ENCODE peak calls at places on chromosomes 11 and 22, in four cellular contexts. E, W, M and B are unnamed samples.

GRCh38 chr11:116373107-116373506 is 399.7 kb downstream of the BUD13 start:
- DNase-seq in W (no peak), M (no peak), E (no peak), B (no peak)

GRCh38 chr11:118625036-118625690 is 17.7 kb downstream of the PHLDB1 start:
- DNase-seq in E (no peak), W (no peak), M (no peak), B (no peak)

GRCh38 chr11:65417702-65418430 is 4.7 kb upstream of the NEAT1 start:
- DNase-seq in M (peak; percentile 73), W (peak; percentile 41), E (no peak), B (no peak)

GRCh38 chr11:109015283-109015682 is 350.4 kb downstream of the DDX10 start:
- DNase-seq in M (no peak), E (no peak), W (no peak), B (no peak)

GRCh38 chr11:38791346-38791961 is 2193.4 kb upstream of the RAG2 start:
- DNase-seq in M (peak; percentile 59), E (no peak), W (peak; percentile 57), B (no peak)

GRCh38 chr11:96035744-96036087 is 111.8 kb upstream of the MTMR2 start:
- DNase-seq in M (no peak), W (no peak), E (no peak), B (no peak)

GRCh38 chr11:102138677-102139076 is 28.4 kb downstream of the YAP1 start:
- DNase-seq in W (no peak), E (no peak), M (no peak), B (no peak)

GRCh38 chr11:25734592-25735211 is 597.2 kb upstream of the ANO3 start:
- DNase-seq in W (peak; percentile 12), E (no peak), M (no peak), B (no peak)

GRCh38 chr22:29128891-29129643 is 56.2 kb downstream of the KREMEN1 start:
- DNase-seq in M (no peak), W (no peak), E (no peak), B (no peak)

GRCh38 chr11:95715777-95716241 is 73.8 kb downstream of the FAM76B start:
- DNase-seq in W (no peak), E (peak; percentile 89), M (no peak), B (no peak)

GRCh38 chr22:24289138-24289537 is 18.5 kb downstream of the SPECC1L start:
- DNase-seq in M (no peak), W (no peak), E (no peak), B (no peak)

GRCh38 chr22:48575567-48576332 is 1251.9 kb downstream of the BRD1 start:
- DNase-seq in W (peak; percentile 50), M (no peak), E (no peak), B (no peak)
- TF ChIP-seq NRF1 in W (no peak), M (no peak), E (no peak), B (no peak)

DNA sequence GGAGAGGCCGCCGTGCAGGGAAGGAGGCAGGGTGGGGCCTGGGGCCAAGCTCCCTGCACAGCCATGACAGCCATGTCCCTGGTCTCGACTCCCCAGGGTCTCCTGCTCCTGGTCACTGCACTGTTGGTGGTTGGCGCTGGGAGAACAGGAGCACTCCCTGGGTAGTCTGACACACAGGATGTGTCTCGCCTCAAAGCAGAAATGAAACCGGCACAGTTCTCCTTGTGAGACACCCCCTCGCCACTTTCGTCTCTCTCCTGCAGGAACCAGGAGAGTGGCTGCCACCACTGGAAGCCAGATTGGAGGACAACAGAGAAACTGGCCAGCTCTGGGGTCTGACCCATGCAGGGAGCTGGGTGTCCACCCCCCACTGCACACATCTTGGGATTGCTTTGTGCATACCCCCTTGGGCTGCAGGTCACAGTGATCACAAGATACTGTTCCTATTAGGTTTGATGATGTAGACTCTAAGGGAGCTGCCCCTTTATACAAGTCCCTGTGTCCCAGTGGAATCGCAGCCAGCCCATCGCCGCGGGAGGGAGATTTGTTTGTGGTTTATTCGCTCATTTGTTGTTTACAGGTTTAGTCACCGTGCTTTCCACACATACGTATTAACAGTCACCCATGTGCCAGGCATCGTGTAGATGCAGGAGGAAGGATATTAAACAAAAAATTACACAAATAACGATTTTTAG is 27.0 kb upstream of the YWHAH start:
- DNase-seq in E (peak; percentile 24), M (no peak), W (no peak), B (no peak)
- TF ChIP-seq NRF1 in E (no peak), M (no peak), W (no peak), B (no peak)

GRCh38 chr11:3135491-3136440 is 29.3 kb downstream of the OSBPL5 start:
- DNase-seq in W (no peak), E (no peak), M (no peak), B (no peak)
- TF ChIP-seq NRF1 in W (no peak), E (no peak), M (no peak), B (no peak)

DNA sequence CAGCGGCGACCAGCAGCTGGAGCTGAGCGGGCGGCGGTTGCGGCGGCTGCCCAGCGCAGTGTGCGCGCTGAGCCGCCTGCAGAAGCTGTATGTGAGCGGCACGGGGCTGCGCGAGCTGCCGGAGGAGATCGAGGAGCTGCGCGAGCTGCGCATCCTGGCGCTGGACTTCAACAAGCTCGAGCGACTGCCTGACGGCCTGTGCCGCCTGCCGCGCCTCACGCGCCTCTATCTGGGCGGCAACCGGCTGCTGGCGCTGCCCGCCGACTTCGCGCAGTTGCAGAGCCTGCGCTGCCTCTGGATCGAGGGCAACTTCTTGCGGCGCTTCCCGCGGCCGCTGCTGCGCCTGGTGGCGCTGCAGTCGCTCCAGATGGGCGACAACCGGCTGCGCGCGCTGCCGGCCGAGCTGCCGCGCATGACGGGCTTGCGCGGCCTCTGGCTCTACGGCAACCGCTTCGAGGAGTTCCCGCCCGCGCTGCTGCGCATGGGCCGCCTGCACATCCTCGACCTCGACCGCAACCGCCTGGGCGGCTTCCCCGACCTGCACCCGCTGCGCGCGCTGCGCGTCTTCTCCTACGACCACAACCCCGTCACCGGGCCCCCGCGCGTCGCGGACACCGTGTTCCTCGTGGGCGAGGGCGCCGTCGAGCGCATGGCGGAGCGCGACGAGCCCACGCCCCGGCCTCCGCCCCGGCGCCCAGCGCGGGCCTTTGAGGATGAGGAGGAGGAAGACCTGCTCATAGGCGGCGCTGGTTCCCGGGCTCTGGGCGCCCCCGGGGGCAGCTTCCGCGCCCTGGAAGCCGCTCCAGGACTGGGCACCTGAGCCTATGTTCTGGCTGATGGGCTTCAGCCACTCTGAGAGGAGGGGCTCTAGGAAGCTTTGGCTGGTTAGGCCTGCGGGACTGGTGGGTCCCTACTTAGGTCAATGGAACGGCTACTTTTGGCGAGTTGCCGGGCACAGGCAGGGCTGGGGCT is 795 bp downstream of the LRRC10B start:
- DNase-seq in E (no peak), W (peak; percentile 92), M (peak; percentile 78), B (peak; percentile 84)
- TF ChIP-seq NRF1 in E (no peak), W (peak; percentile 67), M (peak; percentile 93), B (peak; percentile 62)

GRCh38 chr11:36192723-36193619 is 96.3 kb downstream of the COMMD9 start:
- DNase-seq in W (no peak), E (no peak), M (peak; percentile 61), B (no peak)
- TF ChIP-seq NRF1 in W (no peak), E (no peak), M (no peak), B (no peak)

GRCh38 chr11:33899383-33900037 is 7.6 kb upstream of the LMO2 start:
- DNase-seq in W (peak; percentile 15), M (peak; percentile 56), E (no peak), B (no peak)
- TF ChIP-seq NRF1 in W (no peak), M (no peak), E (no peak), B (no peak)

DNA sequence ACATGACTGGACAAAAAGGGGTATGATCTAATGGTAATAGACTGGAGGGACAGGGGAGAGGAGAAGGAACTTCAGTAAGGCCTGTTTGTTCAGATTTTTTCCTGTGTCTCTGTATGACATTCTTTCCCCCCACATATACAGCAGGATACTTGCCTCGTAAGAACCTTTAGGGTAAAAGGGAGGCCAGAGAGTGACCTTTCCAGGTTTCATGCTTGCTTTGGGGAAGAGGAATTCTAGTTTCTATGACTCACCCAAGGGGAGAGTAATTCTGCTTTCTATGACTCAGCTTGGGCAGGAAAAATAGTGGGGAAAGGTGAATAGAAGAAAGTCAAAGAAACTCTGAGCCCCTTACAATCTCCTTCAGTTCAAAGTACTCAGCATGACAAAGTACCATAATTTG is 457.0 kb downstream of the DLG2 start:
- DNase-seq in E (no peak), W (no peak), M (no peak), B (no peak)
- TF ChIP-seq NRF1 in E (no peak), W (no peak), M (no peak), B (no peak)

GRCh38 chr22:42180349-42180842 is 49.8 kb upstream of the CYP2D6 start:
- DNase-seq in M (peak; percentile 70), W (no peak), E (no peak), B (no peak)
- TF ChIP-seq NRF1 in M (no peak), W (no peak), E (no peak), B (no peak)

GRCh38 chr11:132464939-132465338 is 1067.4 kb downstream of the OPCML start:
- DNase-seq in E (no peak), M (no peak), W (no peak), B (no peak)

GRCh38 chr11:132466983-132467382 is 1065.3 kb downstream of the OPCML start:
- DNase-seq in E (no peak), W (no peak), M (no peak), B (no peak)

GRCh38 chr11:132463941-132464340 is 1068.4 kb downstream of the OPCML start:
- DNase-seq in M (no peak), W (no peak), E (no peak), B (no peak)
- TF ChIP-seq NRF1 in M (no peak), W (no peak), E (no peak), B (no peak)

GRCh38 chr22:20567993-20568417 is 60.6 kb downstream of the MED15 start:
- DNase-seq in M (no peak), E (no peak), W (no peak), B (no peak)
- TF ChIP-seq NRF1 in M (no peak), E (no peak), W (no peak), B (no peak)